ENCODE peak calls at places on chromosomes 5 and 9, in seven cellular contexts. G is cardiac fibroblast, V is OCI-M1, B is T-helper 2 cell, F is IMR-90, K is GDM1, N is naive B cell. A is an unnamed sample.

GRCh38 chr9:18673179-18673578 is 199.2 kb downstream of the ADAMTSL1 start:
- DNase-seq in G (no peak), V (no peak), B (no peak), F (no peak), K (no peak), N (no peak), A (no peak)

GRCh38 chr5:65874241-65874640 is 52.1 kb upstream of the ERBIN start:
- DNase-seq in G (peak; percentile 86), V (no peak), B (no peak), F (peak; percentile 72), K (no peak), N (no peak), A (no peak)

GRCh38 chr9:83429229-83429628 is 109.0 kb downstream of the FRMD3 start:
- DNase-seq in G (no peak), V (no peak), B (no peak), F (no peak), K (no peak), N (no peak), A (no peak)

GRCh38 chr5:96051401-96051830 is 89.8 kb upstream of the ELL2 start:
- DNase-seq in G (no peak), V (no peak), B (no peak), F (no peak), K (no peak), N (no peak), A (no peak)

GRCh38 chr5:11504794-11505193 is 399.5 kb downstream of the CTNND2 start:
- DNase-seq in G (no peak), V (peak; percentile 1), B (no peak), F (no peak), K (no peak), N (no peak), A (no peak)

GRCh38 chr9:75990181-75990580 is 99.7 kb downstream of the PCSK5 start:
- DNase-seq in G (no peak), V (no peak), B (no peak), F (no peak), K (no peak), N (no peak), A (no peak)

GRCh38 chr5:95759005-95759404 is 27.9 kb downstream of the RHOBTB3 start:
- DNase-seq in G (no peak), V (no peak), B (no peak), F (no peak), K (no peak), N (no peak), A (no peak)

GRCh38 chr9:88821033-88821748 is 170.1 kb upstream of the S1PR3 start:
- DNase-seq in G (no peak), V (no peak), B (no peak), F (no peak), K (no peak), N (no peak), A (no peak)

GRCh38 chr5:35644543-35644942 is 26.9 kb downstream of the SPEF2 start:
- DNase-seq in G (peak; percentile 19), V (no peak), B (no peak), F (no peak), K (no peak), N (no peak), A (no peak)

GRCh38 chr9:109779711-109780452 is at the start of gene PALM2AKAP2:
- DNase-seq in G (peak; percentile 57), V (no peak), B (no peak), F (peak; percentile 68), K (no peak), N (no peak), A (no peak)

GRCh38 chr5:72328172-72328571 is 8.0 kb downstream of the PTCD2 start:
- DNase-seq in G (peak; percentile 26), V (no peak), B (no peak), F (peak; percentile 21), K (no peak), N (no peak), A (no peak)

GRCh38 chr9:16484178-16484577 is 386.3 kb downstream of the BNC2 start:
- DNase-seq in G (no peak), V (peak; percentile 1), B (no peak), F (peak; percentile 13), K (no peak), N (no peak), A (no peak)

GRCh38 chr9:93298498-93299417 is 114.8 kb downstream of the WNK2 start:
- DNase-seq in G (no peak), V (no peak), B (no peak), F (no peak), K (no peak), N (no peak), A (no peak)

GRCh38 chr5:177022386-177023246 is at the start of gene ZNF346:
- DNase-seq in G (peak; percentile 92), V (peak; percentile 96), B (peak; percentile 84), F (peak; percentile 92), K (peak; percentile 86), N (peak; percentile 89), A (peak; percentile 98)

GRCh38 chr9:116288658-116289057 is 135.1 kb downstream of the PAPPA start:
- DNase-seq in G (peak; percentile 98), V (peak; percentile 95), B (no peak), F (peak; percentile 98), K (no peak), N (no peak), A (no peak)

GRCh38 chr9:131875828-131876485 is 136.1 kb upstream of the RAPGEF1 start:
- DNase-seq in G (peak; percentile 49), V (no peak), B (no peak), F (peak; percentile 57), K (no peak), N (no peak), A (no peak)

GRCh38 chr9:33082538-33083326 is 6.3 kb upstream of the SMU1 start:
- DNase-seq in G (no peak), V (no peak), B (no peak), F (no peak), K (no peak), N (peak; percentile 45), A (no peak)

GRCh38 chr9:111961011-111961410 is 64.4 kb downstream of the UGCG start:
- DNase-seq in G (peak; percentile 72), V (no peak), B (no peak), F (peak; percentile 79), K (no peak), N (no peak), A (no peak)

GRCh38 chr9:114140850-114141249 is 14.5 kb upstream of the COL27A1 start:
- DNase-seq in G (no peak), V (no peak), B (no peak), F (no peak), K (no peak), N (no peak), A (no peak)